ENCODE peak calls at places on chromosome 5, in seven cellular contexts. One of them, this sample, is unnamed.
A peak's percentile ranks its signal among the peaks of the same experiment; 100 is the strongest.

GRCh38 chr5:119275146-119275872 is 80.5 kb upstream of the TNFAIP8 start:
- DNase-seq in AG04450: no peak
- DNase-seq in iPS DF 6.9: no peak
- DNase-seq in HAP-1: no peak
- DNase-seq in prostate gland: no peak
- DNase-seq in upper lobe of right lung: no peak
- DNase-seq in neural progenitor cell: no peak
- DNase-seq in this sample: no peak

GRCh38 chr5:7261049-7261448 is 134.9 kb upstream of the ADCY2 start:
- DNase-seq in upper lobe of right lung: no peak
- DNase-seq in HAP-1: no peak
- DNase-seq in AG04450: no peak
- DNase-seq in prostate gland: peak; percentile 22
- DNase-seq in iPS DF 6.9: peak; percentile 94
- DNase-seq in neural progenitor cell: peak; percentile 93
- DNase-seq in this sample: no peak

GRCh38 chr5:107376546-107377276 is 294.0 kb downstream of the EFNA5 start:
- DNase-seq in neural progenitor cell: no peak
- DNase-seq in prostate gland: no peak
- DNase-seq in iPS DF 6.9: no peak
- DNase-seq in upper lobe of right lung: no peak
- DNase-seq in HAP-1: no peak
- DNase-seq in AG04450: no peak
- DNase-seq in this sample: peak; percentile 97

GRCh38 chr5:151086905-151087360 is 6.1 kb upstream of the TNIP1 start:
- DNase-seq in prostate gland: no peak
- DNase-seq in HAP-1: no peak
- DNase-seq in AG04450: no peak
- DNase-seq in iPS DF 6.9: no peak
- DNase-seq in upper lobe of right lung: peak; percentile 65
- DNase-seq in neural progenitor cell: no peak
- DNase-seq in this sample: peak; percentile 72

GRCh38 chr5:98349251-98349989 is 424.0 kb upstream of the RGMB start:
- DNase-seq in prostate gland: no peak
- DNase-seq in upper lobe of right lung: no peak
- DNase-seq in neural progenitor cell: peak; percentile 22
- DNase-seq in iPS DF 6.9: peak; percentile 4
- DNase-seq in HAP-1: no peak
- DNase-seq in AG04450: no peak
- DNase-seq in this sample: peak; percentile 68

GRCh38 chr5:96257904-96258303 is 175.1 kb downstream of the PCSK1 start:
- DNase-seq in neural progenitor cell: no peak
- DNase-seq in AG04450: peak; percentile 64
- DNase-seq in prostate gland: no peak
- DNase-seq in iPS DF 6.9: no peak
- DNase-seq in HAP-1: no peak
- DNase-seq in upper lobe of right lung: no peak
- DNase-seq in this sample: peak; percentile 76

GRCh38 chr5:115577741-115578140 is 24.5 kb downstream of the TICAM2 start:
- DNase-seq in AG04450: no peak
- DNase-seq in iPS DF 6.9: no peak
- DNase-seq in upper lobe of right lung: no peak
- DNase-seq in neural progenitor cell: no peak
- DNase-seq in prostate gland: no peak
- DNase-seq in HAP-1: no peak
- DNase-seq in this sample: no peak

GRCh38 chr5:7856855-7857254 is 5.9 kb upstream of the CFAP90 start:
- DNase-seq in HAP-1: peak; percentile 49
- DNase-seq in prostate gland: no peak
- DNase-seq in iPS DF 6.9: peak; percentile 29
- DNase-seq in upper lobe of right lung: no peak
- DNase-seq in AG04450: no peak
- DNase-seq in neural progenitor cell: peak; percentile 68
- DNase-seq in this sample: no peak

GRCh38 chr5:131613423-131613822 is 21.6 kb downstream of the RAPGEF6 start:
- DNase-seq in prostate gland: no peak
- DNase-seq in upper lobe of right lung: no peak
- DNase-seq in HAP-1: no peak
- DNase-seq in iPS DF 6.9: no peak
- DNase-seq in neural progenitor cell: no peak
- DNase-seq in AG04450: no peak
- DNase-seq in this sample: no peak

GRCh38 chr5:2149196-2149541 is 266.4 kb upstream of the IRX4 start:
- DNase-seq in upper lobe of right lung: no peak
- DNase-seq in neural progenitor cell: no peak
- DNase-seq in HAP-1: no peak
- DNase-seq in AG04450: no peak
- DNase-seq in prostate gland: no peak
- DNase-seq in iPS DF 6.9: no peak
- DNase-seq in this sample: no peak

GRCh38 chr5:66100851-66101250 is 43.2 kb upstream of the SREK1 start:
- DNase-seq in iPS DF 6.9: no peak
- DNase-seq in AG04450: no peak
- DNase-seq in prostate gland: no peak
- DNase-seq in upper lobe of right lung: no peak
- DNase-seq in neural progenitor cell: no peak
- DNase-seq in HAP-1: no peak
- DNase-seq in this sample: no peak
- H3K9me3 ChIP-seq in iPS DF 6.9: no peaks in the 10 kb centered on the region
- H3K9me3 ChIP-seq in AG04450: peaks cover 25% of the 10 kb centered on the region
- H3K9me3 ChIP-seq in prostate gland: no peaks in the 10 kb centered on the region
- H3K9me3 ChIP-seq in upper lobe of right lung: peaks cover 16% of the 10 kb centered on the region
- H3K9me3 ChIP-seq in neural progenitor cell: peaks cover 21% of the 10 kb centered on the region
- H3K9me3 ChIP-seq in HAP-1: peaks cover 2% of the 10 kb centered on the region
- H3K9me3 ChIP-seq in this sample: peaks cover 10% of the 10 kb centered on the region

GRCh38 chr5:36047375-36048160 is 19.1 kb downstream of the UGT3A2 start:
- DNase-seq in upper lobe of right lung: no peak
- DNase-seq in neural progenitor cell: no peak
- DNase-seq in HAP-1: no peak
- DNase-seq in iPS DF 6.9: no peak
- DNase-seq in AG04450: no peak
- DNase-seq in prostate gland: no peak
- DNase-seq in this sample: no peak
- H3K9me3 ChIP-seq in upper lobe of right lung: no peaks in the 10 kb centered on the region
- H3K9me3 ChIP-seq in neural progenitor cell: no peaks in the 10 kb centered on the region
- H3K9me3 ChIP-seq in HAP-1: no peaks in the 10 kb centered on the region
- H3K9me3 ChIP-seq in iPS DF 6.9: no peaks in the 10 kb centered on the region
- H3K9me3 ChIP-seq in AG04450: no peaks in the 10 kb centered on the region
- H3K9me3 ChIP-seq in prostate gland: no peaks in the 10 kb centered on the region
- H3K9me3 ChIP-seq in this sample: no peaks in the 10 kb centered on the region

DNA sequence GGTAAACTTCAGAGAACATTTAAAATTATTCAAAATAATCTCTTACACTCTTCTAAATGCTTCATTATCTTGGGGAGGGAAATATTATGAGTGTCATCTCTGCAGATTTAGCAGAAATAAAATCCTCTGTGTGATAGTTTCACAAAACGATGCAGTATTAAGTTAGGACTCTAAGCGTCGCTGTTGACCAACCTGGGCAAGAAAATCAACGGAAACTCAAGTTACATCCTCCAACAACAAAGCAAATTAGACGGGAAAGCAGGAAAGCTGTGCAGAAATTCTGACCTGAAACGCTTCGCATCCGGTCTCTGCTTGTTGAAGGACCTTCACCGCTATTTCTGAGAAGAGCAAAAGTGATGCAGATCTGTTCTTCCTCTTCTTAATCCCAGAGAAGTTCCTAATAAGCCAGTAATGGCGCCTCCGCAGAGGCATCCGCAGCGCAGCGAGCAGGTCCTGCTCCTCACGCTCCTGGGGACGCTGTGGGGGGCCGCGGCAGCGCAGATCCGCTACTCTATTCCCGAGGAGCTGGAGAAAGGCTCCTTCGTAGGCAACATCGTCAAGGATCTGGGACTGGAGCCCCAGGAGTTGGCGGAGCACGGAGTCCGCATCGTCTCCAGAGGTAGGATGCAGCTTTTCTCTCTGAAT is at the start of gene PCDHGA6:
- DNase-seq in prostate gland: no peak
- DNase-seq in HAP-1: no peak
- DNase-seq in neural progenitor cell: no peak
- DNase-seq in iPS DF 6.9: no peak
- DNase-seq in AG04450: no peak
- DNase-seq in upper lobe of right lung: no peak
- DNase-seq in this sample: no peak
- H3K9me3 ChIP-seq in prostate gland: no peaks in the 10 kb centered on the region
- H3K9me3 ChIP-seq in HAP-1: no peaks in the 10 kb centered on the region
- H3K9me3 ChIP-seq in neural progenitor cell: peaks cover 3% of the 10 kb centered on the region
- H3K9me3 ChIP-seq in iPS DF 6.9: no peaks in the 10 kb centered on the region
- H3K9me3 ChIP-seq in AG04450: peaks cover 71% of the 10 kb centered on the region
- H3K9me3 ChIP-seq in upper lobe of right lung: peaks cover 36% of the 10 kb centered on the region
- H3K9me3 ChIP-seq in this sample: peaks cover 39% of the 10 kb centered on the region

DNA sequence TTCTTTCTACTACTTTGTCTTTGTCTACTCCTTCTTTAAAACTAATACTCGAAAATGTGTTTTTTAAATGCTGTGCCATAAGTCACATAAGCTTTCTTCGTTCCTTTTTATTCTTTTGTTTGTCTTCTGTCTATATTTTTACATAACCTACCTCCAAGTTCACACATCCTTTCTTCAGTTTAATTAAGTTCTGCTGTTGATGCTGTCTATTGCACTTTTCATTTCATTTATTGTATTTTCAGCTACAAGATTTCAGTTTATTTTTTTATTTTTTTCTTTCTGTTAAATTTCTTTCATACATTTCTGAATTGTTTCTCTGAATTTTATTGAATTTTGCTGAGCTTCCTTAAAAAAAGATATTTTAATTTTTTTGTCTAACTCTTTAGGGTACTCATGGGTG is 878.2 kb downstream of the MAT2B start:
- DNase-seq in neural progenitor cell: no peak
- DNase-seq in HAP-1: no peak
- DNase-seq in upper lobe of right lung: no peak
- DNase-seq in AG04450: no peak
- DNase-seq in prostate gland: no peak
- DNase-seq in iPS DF 6.9: no peak
- DNase-seq in this sample: no peak
- H3K9me3 ChIP-seq in neural progenitor cell: no peaks in the 10 kb centered on the region
- H3K9me3 ChIP-seq in HAP-1: no peaks in the 10 kb centered on the region
- H3K9me3 ChIP-seq in upper lobe of right lung: no peaks in the 10 kb centered on the region
- H3K9me3 ChIP-seq in AG04450: no peaks in the 10 kb centered on the region
- H3K9me3 ChIP-seq in prostate gland: no peaks in the 10 kb centered on the region
- H3K9me3 ChIP-seq in iPS DF 6.9: no peaks in the 10 kb centered on the region
- H3K9me3 ChIP-seq in this sample: no peaks in the 10 kb centered on the region

GRCh38 chr5:112973036-112973435 is 3.6 kb upstream of the DCP2 start:
- DNase-seq in prostate gland: no peak
- DNase-seq in AG04450: no peak
- DNase-seq in iPS DF 6.9: no peak
- DNase-seq in neural progenitor cell: no peak
- DNase-seq in upper lobe of right lung: no peak
- DNase-seq in HAP-1: no peak
- DNase-seq in this sample: no peak
- H3K9me3 ChIP-seq in prostate gland: no peaks in the 10 kb centered on the region
- H3K9me3 ChIP-seq in AG04450: peaks cover 5% of the 10 kb centered on the region
- H3K9me3 ChIP-seq in iPS DF 6.9: no peaks in the 10 kb centered on the region
- H3K9me3 ChIP-seq in neural progenitor cell: no peaks in the 10 kb centered on the region
- H3K9me3 ChIP-seq in upper lobe of right lung: no peaks in the 10 kb centered on the region
- H3K9me3 ChIP-seq in HAP-1: no peaks in the 10 kb centered on the region
- H3K9me3 ChIP-seq in this sample: no peaks in the 10 kb centered on the region

DNA sequence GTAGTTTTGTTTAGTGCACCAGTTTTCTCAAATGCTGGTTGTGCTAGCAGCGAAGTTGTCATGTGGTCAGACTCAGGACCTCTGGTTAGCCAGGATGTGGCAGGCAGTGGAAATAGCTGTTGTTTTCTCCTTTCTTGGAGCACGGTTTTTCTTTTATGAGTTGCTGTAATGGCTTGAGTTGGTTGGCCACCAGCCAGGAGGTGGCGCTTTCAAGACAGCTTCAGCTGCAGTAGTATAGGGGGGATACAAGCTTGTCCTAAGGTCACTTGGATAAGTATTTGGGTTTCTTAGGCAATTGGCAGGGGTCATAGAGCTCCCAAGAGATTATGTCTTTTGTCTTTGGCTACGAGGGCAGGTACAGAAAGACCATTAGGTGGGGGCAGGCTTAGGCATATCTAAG is 274.2 kb upstream of the TARS1 start:
- DNase-seq in HAP-1: peak; percentile 32
- DNase-seq in upper lobe of right lung: no peak
- DNase-seq in AG04450: no peak
- DNase-seq in iPS DF 6.9: no peak
- DNase-seq in prostate gland: no peak
- DNase-seq in neural progenitor cell: no peak
- DNase-seq in this sample: no peak
- H3K9me3 ChIP-seq in HAP-1: no peaks in the 10 kb centered on the region
- H3K9me3 ChIP-seq in upper lobe of right lung: no peaks in the 10 kb centered on the region
- H3K9me3 ChIP-seq in AG04450: peaks cover 8% of the 10 kb centered on the region
- H3K9me3 ChIP-seq in iPS DF 6.9: no peaks in the 10 kb centered on the region
- H3K9me3 ChIP-seq in prostate gland: no peaks in the 10 kb centered on the region
- H3K9me3 ChIP-seq in neural progenitor cell: no peaks in the 10 kb centered on the region
- H3K9me3 ChIP-seq in this sample: no peaks in the 10 kb centered on the region

DNA sequence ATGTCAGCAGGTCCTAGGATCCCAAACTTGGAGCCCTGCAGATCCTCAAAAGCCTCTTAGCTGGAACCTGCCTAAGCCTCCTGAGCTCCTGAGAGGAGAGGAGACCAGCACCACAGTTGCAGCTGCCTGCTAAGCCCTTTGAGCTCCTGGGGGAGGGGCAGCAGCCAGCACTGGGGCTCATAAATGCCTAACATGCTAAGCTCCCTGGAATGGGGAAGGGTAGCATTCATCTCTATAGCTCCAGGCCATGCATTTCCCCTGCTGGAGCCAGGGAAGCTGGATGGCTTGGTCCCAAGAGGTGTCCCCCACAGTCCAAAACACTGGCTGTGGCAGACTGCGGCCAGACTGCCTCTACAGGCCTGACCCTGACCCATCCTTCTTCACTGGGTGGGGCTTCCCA is 182.7 kb downstream of the KCNN2 start:
- DNase-seq in neural progenitor cell: peak; percentile 28
- DNase-seq in upper lobe of right lung: no peak
- DNase-seq in prostate gland: no peak
- DNase-seq in AG04450: no peak
- DNase-seq in HAP-1: no peak
- DNase-seq in iPS DF 6.9: no peak
- DNase-seq in this sample: no peak
- H3K9me3 ChIP-seq in neural progenitor cell: peaks cover 4% of the 10 kb centered on the region
- H3K9me3 ChIP-seq in upper lobe of right lung: no peaks in the 10 kb centered on the region
- H3K9me3 ChIP-seq in prostate gland: no peaks in the 10 kb centered on the region
- H3K9me3 ChIP-seq in AG04450: peaks cover 12% of the 10 kb centered on the region
- H3K9me3 ChIP-seq in HAP-1: no peaks in the 10 kb centered on the region
- H3K9me3 ChIP-seq in iPS DF 6.9: no peaks in the 10 kb centered on the region
- H3K9me3 ChIP-seq in this sample: no peaks in the 10 kb centered on the region

DNA sequence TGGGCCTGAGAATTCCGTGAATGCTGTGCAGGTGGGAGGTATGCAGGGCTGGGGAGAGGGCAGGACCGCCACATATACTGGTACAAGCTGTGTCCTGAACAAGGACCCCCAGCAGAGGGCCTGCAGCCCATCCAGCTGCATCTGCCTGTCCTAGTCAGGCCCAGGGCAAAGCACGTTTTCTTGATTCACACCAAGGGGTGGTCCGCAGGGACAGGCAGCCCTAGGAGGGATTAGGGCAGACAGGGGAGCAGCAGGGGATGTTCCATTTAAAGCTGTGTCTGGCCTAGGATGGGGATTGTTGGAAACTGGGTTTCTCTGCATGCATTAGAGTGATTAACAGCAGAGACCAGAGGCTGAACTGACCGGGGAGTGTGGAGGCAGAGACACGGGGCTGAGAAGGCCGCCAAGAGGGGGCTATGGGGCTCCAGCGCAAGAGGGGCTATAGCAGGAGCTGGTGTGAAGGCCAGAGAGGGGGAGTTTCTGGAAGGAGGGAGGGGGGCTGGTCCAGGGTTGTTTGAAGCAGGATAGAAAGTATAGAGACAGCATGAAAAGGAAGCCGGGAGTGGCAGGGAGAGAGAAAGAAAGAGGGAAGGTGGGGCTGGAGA is 2.7 kb downstream of the GRM6 start:
- DNase-seq in upper lobe of right lung: no peak
- DNase-seq in HAP-1: no peak
- DNase-seq in neural progenitor cell: peak; percentile 25
- DNase-seq in AG04450: no peak
- DNase-seq in prostate gland: no peak
- DNase-seq in iPS DF 6.9: no peak
- DNase-seq in this sample: no peak
- H3K9me3 ChIP-seq in upper lobe of right lung: no peaks in the 10 kb centered on the region
- H3K9me3 ChIP-seq in HAP-1: no peaks in the 10 kb centered on the region
- H3K9me3 ChIP-seq in neural progenitor cell: no peaks in the 10 kb centered on the region
- H3K9me3 ChIP-seq in AG04450: peaks cover 90% of the 10 kb centered on the region
- H3K9me3 ChIP-seq in prostate gland: no peaks in the 10 kb centered on the region
- H3K9me3 ChIP-seq in iPS DF 6.9: peaks cover 2% of the 10 kb centered on the region
- H3K9me3 ChIP-seq in this sample: peaks cover 68% of the 10 kb centered on the region

GRCh38 chr5:33363537-33363936 is 77.2 kb upstream of the TARS1 start:
- DNase-seq in iPS DF 6.9: no peak
- DNase-seq in upper lobe of right lung: no peak
- DNase-seq in AG04450: no peak
- DNase-seq in HAP-1: no peak
- DNase-seq in neural progenitor cell: no peak
- DNase-seq in prostate gland: no peak
- DNase-seq in this sample: no peak
- H3K9me3 ChIP-seq in iPS DF 6.9: no peaks in the 10 kb centered on the region
- H3K9me3 ChIP-seq in upper lobe of right lung: no peaks in the 10 kb centered on the region
- H3K9me3 ChIP-seq in AG04450: peaks cover 4% of the 10 kb centered on the region
- H3K9me3 ChIP-seq in HAP-1: no peaks in the 10 kb centered on the region
- H3K9me3 ChIP-seq in neural progenitor cell: no peaks in the 10 kb centered on the region
- H3K9me3 ChIP-seq in prostate gland: no peaks in the 10 kb centered on the region
- H3K9me3 ChIP-seq in this sample: no peaks in the 10 kb centered on the region